ENCODE peak calls at places on chromosomes 1 and 21, in seven cellular contexts. B is WERI-Rb-1; C is cardiac muscle cell; K is GM23248; R is CD4-positive, alpha-beta T cell; M is pancreas; P is AG04450. G is an unnamed sample.

GRCh38 chr1:208510192-208510952 is 266.2 kb upstream of the PLXNA2 start:
- DNase-seq in R (no peak), M (no peak), P (no peak), B (no peak), K (peak; percentile 66), C (no peak), G (no peak)

GRCh38 chr1:108816049-108816882 is 40.6 kb downstream of the AKNAD1 start:
- DNase-seq in M (peak; percentile 72), P (peak; percentile 80), B (peak; percentile 62), C (no peak), K (peak; percentile 96), R (no peak), G (no peak)

GRCh38 chr1:232622981-232623380 is 7.0 kb downstream of the SIPA1L2 start:
- DNase-seq in M (no peak), P (no peak), K (no peak), C (peak; percentile 68), B (no peak), R (no peak), G (no peak)

GRCh38 chr1:18464665-18465050 is 16.1 kb upstream of the KLHDC7A start:
- DNase-seq in K (no peak), M (peak; percentile 83), B (no peak), C (no peak), R (no peak), P (no peak), G (peak; percentile 36)

GRCh38 chr1:107076846-107077245 is 20.4 kb downstream of the PRMT6 start:
- DNase-seq in M (no peak), B (no peak), K (peak; percentile 91), P (peak; percentile 23), R (no peak), C (no peak), G (no peak)

GRCh38 chr1:89047734-89048133 is 17.3 kb downstream of the GBP1 start:
- DNase-seq in P (no peak), K (peak; percentile 19), M (no peak), B (no peak), C (no peak), R (no peak), G (no peak)

GRCh38 chr1:99682291-99682751 is 36.4 kb downstream of the PALMD start:
- DNase-seq in M (no peak), B (no peak), K (peak; percentile 78), R (no peak), P (peak; percentile 24), C (no peak), G (no peak)

GRCh38 chr1:24503003-24503751 is 541 bp downstream of the RCAN3 start:
- DNase-seq in P (no peak), K (no peak), R (no peak), C (peak; percentile 20), M (no peak), B (peak; percentile 16), G (no peak)

GRCh38 chr1:54489627-54490240 is 58.3 kb upstream of the ACOT11 start:
- DNase-seq in M (no peak), C (no peak), P (no peak), B (no peak), K (no peak), R (no peak), G (no peak)

GRCh38 chr1:223177681-223178080 is 34.6 kb upstream of the TLR5 start:
- DNase-seq in K (no peak), B (no peak), M (no peak), R (no peak), P (no peak), C (peak; percentile 50), G (peak; percentile 81)

GRCh38 chr1:118147542-118147941 is 37.5 kb downstream of the SPAG17 start:
- DNase-seq in C (no peak), R (no peak), B (no peak), K (peak; percentile 90), P (peak; percentile 66), M (no peak), G (no peak)

GRCh38 chr1:160739098-160739511 is at the start of gene SLAMF7:
- DNase-seq in K (no peak), P (no peak), B (no peak), R (no peak), C (no peak), M (no peak), G (peak; percentile 42)

GRCh38 chr1:160605792-160606520 is 26.7 kb upstream of the CD84 start:
- DNase-seq in M (no peak), P (no peak), R (no peak), B (no peak), K (no peak), C (no peak), G (no peak)

GRCh38 chr1:11505591-11506538 is 26.9 kb downstream of the DISP3 start:
- DNase-seq in P (no peak), K (no peak), B (no peak), R (no peak), M (no peak), C (no peak), G (no peak)

GRCh38 chr1:11504599-11504998 is 25.6 kb downstream of the DISP3 start:
- DNase-seq in C (no peak), B (no peak), P (no peak), M (no peak), K (no peak), R (no peak), G (no peak)

GRCh38 chr1:11502516-11502915 is 23.6 kb downstream of the DISP3 start:
- DNase-seq in R (no peak), P (no peak), K (no peak), C (no peak), M (no peak), B (no peak), G (no peak)

GRCh38 chr1:11501906-11502485 is 23.0 kb downstream of the DISP3 start:
- DNase-seq in B (no peak), P (no peak), C (no peak), K (no peak), M (no peak), R (no peak), G (no peak)

DNA sequence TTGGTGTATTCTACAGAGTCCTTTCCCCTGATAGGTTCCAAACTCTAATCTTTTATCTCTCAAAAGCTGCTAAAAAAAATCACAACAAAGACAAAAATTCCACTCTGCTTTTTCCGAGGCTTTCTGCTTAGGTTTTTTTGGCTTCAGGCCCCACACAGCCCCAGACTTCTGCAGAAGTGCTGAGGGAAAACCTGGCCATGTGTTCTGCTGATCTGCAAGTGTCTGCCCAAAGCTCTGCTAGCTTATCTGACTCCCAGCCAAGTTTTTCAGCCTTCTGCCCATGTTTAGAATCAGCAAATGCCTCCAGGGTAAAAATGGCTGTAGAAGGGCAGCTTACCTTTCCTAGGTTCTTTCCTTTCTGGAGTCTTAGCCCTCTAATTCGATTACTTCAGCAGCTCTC is 28.4 kb downstream of the DISP3 start:
- DNase-seq in K (no peak), B (no peak), P (no peak), M (no peak), C (no peak), R (no peak), G (no peak)
- H3K9me3 ChIP-seq in K (peaks cover 7% of the 10 kb centered on the region), B (peaks cover 8% of the 10 kb centered on the region), P (peaks cover 5% of the 10 kb centered on the region), M (no peaks in the 10 kb centered on the region), C (no peaks in the 10 kb centered on the region), R (peaks cover 38% of the 10 kb centered on the region), G (peaks cover 49% of the 10 kb centered on the region)

DNA sequence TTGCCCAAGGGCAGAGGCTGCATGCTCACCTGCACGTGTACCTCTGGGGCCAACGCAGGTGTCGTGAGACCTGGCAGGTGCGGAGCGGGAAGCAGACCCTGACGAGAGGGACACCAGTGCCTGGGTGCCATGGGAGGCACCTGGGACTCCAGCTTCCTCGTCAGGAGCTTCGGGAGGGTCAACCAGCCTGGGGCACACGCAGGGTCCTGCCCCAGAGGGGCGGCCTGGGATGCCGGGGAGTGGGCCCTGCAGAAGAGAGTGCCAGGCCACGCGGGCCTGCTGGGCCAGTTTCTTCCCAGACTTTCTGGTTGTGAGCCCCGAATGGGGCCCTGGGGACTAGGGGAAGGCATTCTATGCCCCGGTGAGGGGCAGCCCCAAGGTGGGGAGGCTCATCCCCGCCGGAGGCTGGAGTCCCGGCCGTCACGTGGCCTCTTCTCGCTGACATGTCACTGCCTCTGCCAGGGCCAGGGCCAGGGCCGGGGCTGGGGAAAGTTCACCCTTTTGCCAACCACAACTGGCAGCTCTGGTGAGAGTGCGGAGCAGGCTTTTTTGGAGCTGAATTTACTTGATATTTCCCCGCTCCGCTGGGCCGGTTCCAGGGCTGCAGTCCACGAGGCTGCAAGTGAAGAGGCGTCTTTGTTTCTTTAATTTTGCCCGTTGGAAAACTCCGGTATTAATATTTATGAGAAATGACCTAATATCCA is 38.5 kb upstream of the ACTRT2 start:
- DNase-seq in R (no peak), C (no peak), P (no peak), B (no peak), M (peak; percentile 60), K (no peak), G (peak; percentile 27)
- H3K9me3 ChIP-seq in R (no peaks in the 10 kb centered on the region), C (no peaks in the 10 kb centered on the region), P (peaks cover 82% of the 10 kb centered on the region), B (no peaks in the 10 kb centered on the region), M (no peaks in the 10 kb centered on the region), K (no peaks in the 10 kb centered on the region), G (no peaks in the 10 kb centered on the region)

GRCh38 chr21:15401331-15401730 is 328.5 kb upstream of the USP25 start:
- DNase-seq in R (no peak), K (no peak), B (no peak), P (no peak), C (no peak), M (no peak), G (no peak)

GRCh38 chr21:15409031-15409430 is 320.8 kb upstream of the USP25 start:
- DNase-seq in B (no peak), M (no peak), C (no peak), R (no peak), K (no peak), P (no peak), G (no peak)

GRCh38 chr21:15408089-15408488 is 321.7 kb upstream of the USP25 start:
- DNase-seq in R (no peak), B (no peak), C (no peak), K (no peak), P (no peak), M (no peak), G (no peak)

GRCh38 chr21:15410853-15411252 is 318.9 kb upstream of the USP25 start:
- DNase-seq in C (no peak), K (no peak), B (no peak), P (no peak), M (no peak), R (no peak), G (no peak)

DNA sequence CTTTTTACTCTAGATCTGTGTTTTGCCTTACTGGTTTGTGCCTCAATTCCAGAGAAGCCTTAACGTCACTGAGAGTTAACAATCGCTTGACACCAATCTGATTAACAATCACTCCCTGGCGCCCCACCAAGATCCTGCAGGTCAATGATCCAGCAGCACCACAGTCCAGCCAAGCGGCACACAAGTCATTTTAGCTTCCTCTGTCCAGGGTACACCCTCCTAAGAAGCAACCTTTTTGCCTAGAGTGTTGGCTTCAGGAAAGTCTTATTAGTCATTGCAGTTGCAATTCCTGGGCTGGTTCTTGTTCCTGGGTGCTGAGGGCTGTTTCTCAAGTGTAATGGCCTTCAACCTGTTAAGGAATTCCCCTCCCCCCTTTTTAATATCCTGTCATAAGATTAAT is 323.0 kb upstream of the USP25 start:
- DNase-seq in R (no peak), B (no peak), K (no peak), P (no peak), C (no peak), M (no peak), G (no peak)
- H3K9me3 ChIP-seq in R (no peaks in the 10 kb centered on the region), B (no peaks in the 10 kb centered on the region), K (no peaks in the 10 kb centered on the region), P (no peaks in the 10 kb centered on the region), C (no peaks in the 10 kb centered on the region), M (no peaks in the 10 kb centered on the region), G (no peaks in the 10 kb centered on the region)

DNA sequence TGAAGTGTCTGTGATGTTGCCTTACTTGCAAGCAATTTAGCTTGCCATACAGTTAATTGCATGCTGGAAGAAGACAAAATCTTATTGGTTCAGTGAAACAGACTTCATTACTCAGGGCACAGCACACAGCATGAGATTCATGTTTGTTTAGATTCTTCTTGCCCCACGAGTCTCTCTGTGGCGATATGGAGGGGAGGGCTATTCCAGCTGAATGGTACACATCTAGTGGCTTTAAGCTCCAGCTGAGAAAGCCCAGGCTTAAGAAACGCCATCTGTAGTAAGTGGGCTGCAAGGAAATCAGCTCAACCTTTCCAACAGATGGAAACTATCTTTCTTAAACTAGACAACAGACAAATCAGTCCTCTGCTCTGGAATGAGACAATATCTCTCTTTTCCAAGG is 1022.0 kb downstream of the NCAM2 start:
- DNase-seq in M (no peak), R (no peak), P (no peak), K (no peak), B (peak; percentile 32), C (no peak), G (no peak)
- H3K9me3 ChIP-seq in M (no peaks in the 10 kb centered on the region), R (no peaks in the 10 kb centered on the region), P (no peaks in the 10 kb centered on the region), K (no peaks in the 10 kb centered on the region), B (peaks cover 10% of the 10 kb centered on the region), C (no peaks in the 10 kb centered on the region), G (no peaks in the 10 kb centered on the region)